ENCODE peak calls at places on chromosome 16, in seven cellular contexts. Z, E, F, K, H, R and N are unnamed samples.

GRCh38 chr16:66970775-66971725 is 10.0 kb downstream of the CES3 start:
- DNase-seq in F (no peak), E (no peak), R (no peak), K (no peak), Z (no peak), H (no peak), N (no peak)

GRCh38 chr16:83771306-83771942 is 36.4 kb upstream of the HSBP1 start:
- DNase-seq in Z (no peak), E (no peak), H (no peak), K (no peak), R (peak; percentile 69), F (no peak), N (peak; percentile 93)

GRCh38 chr16:9929313-9929712 is 252.9 kb downstream of the GRIN2A start:
- DNase-seq in E (no peak), H (no peak), F (no peak), Z (no peak), K (no peak), R (no peak), N (no peak)

GRCh38 chr16:57639172-57639571 is 10.7 kb downstream of the ADGRG1 start:
- DNase-seq in F (no peak), E (no peak), H (peak; percentile 54), K (no peak), Z (no peak), R (no peak), N (peak; percentile 76)

GRCh38 chr16:69520800-69521602 is 44.8 kb upstream of the NFAT5 start:
- DNase-seq in F (no peak), K (no peak), E (no peak), Z (no peak), R (no peak), H (no peak), N (no peak)

GRCh38 chr16:89365044-89365467 is 125.3 kb downstream of the ANKRD11 start:
- DNase-seq in Z (no peak), E (no peak), H (no peak), F (no peak), R (no peak), K (no peak), N (no peak)

GRCh38 chr16:11414815-11415775 is 69.8 kb downstream of the RMI2 start:
- DNase-seq in F (no peak), Z (no peak), K (no peak), E (no peak), H (no peak), R (no peak), N (no peak)

GRCh38 chr16:90081606-90081970 is 4.5 kb upstream of the PRDM7 start:
- DNase-seq in K (no peak), E (no peak), Z (no peak), H (no peak), R (no peak), F (no peak), N (no peak)

GRCh38 chr16:27880312-27880711 is 183.2 kb downstream of the GSG1L start:
- DNase-seq in R (no peak), K (no peak), H (no peak), E (no peak), Z (no peak), F (no peak), N (no peak)

GRCh38 chr16:84763629-84764028 is 56.2 kb upstream of the CRISPLD2 start:
- DNase-seq in K (no peak), F (no peak), E (no peak), H (no peak), R (no peak), Z (no peak), N (no peak)

GRCh38 chr16:70808371-70808770 is 7.4 kb upstream of the VAC14 start:
- DNase-seq in K (no peak), E (no peak), H (no peak), F (no peak), Z (no peak), R (no peak), N (no peak)

GRCh38 chr16:20064520-20064919 is 9.2 kb downstream of the GPR139 start:
- DNase-seq in R (no peak), H (no peak), Z (no peak), F (no peak), K (no peak), E (no peak), N (no peak)

GRCh38 chr16:13421726-13422125 is 498.2 kb upstream of the ERCC4 start:
- DNase-seq in K (no peak), F (no peak), Z (no peak), E (no peak), H (no peak), R (no peak), N (no peak)

GRCh38 chr16:85252014-85252413 is 139.7 kb upstream of the CIBAR2 start:
- DNase-seq in E (no peak), R (no peak), H (no peak), K (no peak), Z (no peak), F (no peak), N (no peak)

GRCh38 chr16:75305364-75306101 is 54.1 kb upstream of the BCAR1 start:
- DNase-seq in F (peak; percentile 97), K (peak; percentile 100), H (peak; percentile 90), R (peak; percentile 62), Z (peak; percentile 78), E (peak; percentile 99), N (peak; percentile 69)

GRCh38 chr16:73565263-73565662 is 517.3 kb upstream of the ZFHX3 start:
- DNase-seq in H (no peak), E (no peak), F (no peak), K (no peak), Z (no peak), R (no peak), N (no peak)

GRCh38 chr16:17417740-17418139 is 53.0 kb downstream of the XYLT1 start:
- DNase-seq in H (no peak), F (no peak), R (no peak), Z (no peak), E (no peak), K (no peak), N (no peak)
- H3K27ac ChIP-seq in H (no peak overlapping the region), F (no peak overlapping the region), R (no peak overlapping the region), Z (no peak overlapping the region), E (no peak overlapping the region), K (no peak overlapping the region), N (no peak overlapping the region)

DNA sequence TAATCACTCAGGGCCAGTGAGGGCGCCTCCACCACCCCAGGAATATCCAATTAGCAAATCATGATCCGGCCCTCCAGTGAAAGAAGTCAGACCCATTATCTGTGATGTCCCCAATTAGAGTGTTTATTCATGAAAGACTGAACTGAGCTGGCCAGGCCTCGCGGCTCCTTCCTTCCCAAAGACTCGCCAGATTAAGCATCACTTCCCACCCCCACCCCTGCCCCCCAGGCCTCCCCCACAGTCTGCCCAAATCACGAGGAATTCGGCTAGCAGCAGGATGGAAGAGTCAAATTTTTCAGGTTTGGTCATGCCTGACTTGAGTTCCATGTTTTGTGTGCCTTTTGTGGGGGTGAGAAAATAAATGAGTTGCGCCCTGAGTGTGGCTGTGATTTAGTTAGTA is 298.4 kb upstream of the SALL1 start:
- DNase-seq in H (no peak), Z (no peak), E (no peak), R (no peak), F (no peak), K (no peak), N (peak; percentile 12)
- H3K27ac ChIP-seq in H (no peak overlapping the region), Z (no peak overlapping the region), E (no peak overlapping the region), R (no peak overlapping the region), F (no peak overlapping the region), K (no peak overlapping the region), N (no peak overlapping the region)

DNA sequence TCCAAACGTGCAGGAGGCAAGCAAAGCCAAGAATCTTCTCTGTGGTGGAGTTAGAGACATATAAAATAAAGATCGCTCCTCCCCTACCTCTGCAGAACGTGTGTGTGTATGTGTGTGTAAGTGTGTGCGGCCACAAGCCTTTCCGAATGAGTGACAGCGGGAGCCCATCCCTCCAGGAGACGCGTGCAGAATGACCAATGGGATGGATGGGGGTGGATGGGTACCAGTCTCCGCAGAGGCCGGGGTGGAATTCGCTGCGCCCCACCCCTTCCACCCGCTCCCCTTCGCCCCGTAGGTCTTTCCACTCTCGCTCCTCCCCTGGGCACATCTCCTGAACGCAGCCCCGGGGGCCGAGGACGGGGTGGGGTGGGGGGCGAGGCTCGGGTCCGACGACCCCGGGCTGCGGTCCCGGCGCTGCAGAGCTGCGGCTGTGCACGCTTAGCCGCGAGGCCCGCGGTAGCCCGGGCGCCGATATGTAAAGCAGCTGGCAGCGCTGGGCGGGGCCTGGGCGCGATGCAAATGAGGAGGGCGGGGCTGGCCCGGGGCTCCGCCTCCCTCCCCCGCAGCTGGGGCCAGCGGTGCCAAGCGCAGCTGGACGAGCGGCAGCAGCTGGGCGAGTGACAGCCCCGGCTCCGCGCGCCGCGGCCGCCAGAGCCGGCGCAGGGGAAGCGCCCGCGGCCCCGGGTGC is at the start of gene PRKCB:
- DNase-seq in E (peak; percentile 82), Z (peak; percentile 87), R (peak; percentile 72), K (peak; percentile 22), H (peak; percentile 68), F (no peak), N (peak; percentile 42)
- H3K27ac ChIP-seq in E (no peak within 1 kb of the TSS), Z (no peak within 1 kb of the TSS), R (no peak within 1 kb of the TSS), K (no peak within 1 kb of the TSS), H (no peak within 1 kb of the TSS), F (no peak within 1 kb of the TSS), N (no peak within 1 kb of the TSS)

DNA sequence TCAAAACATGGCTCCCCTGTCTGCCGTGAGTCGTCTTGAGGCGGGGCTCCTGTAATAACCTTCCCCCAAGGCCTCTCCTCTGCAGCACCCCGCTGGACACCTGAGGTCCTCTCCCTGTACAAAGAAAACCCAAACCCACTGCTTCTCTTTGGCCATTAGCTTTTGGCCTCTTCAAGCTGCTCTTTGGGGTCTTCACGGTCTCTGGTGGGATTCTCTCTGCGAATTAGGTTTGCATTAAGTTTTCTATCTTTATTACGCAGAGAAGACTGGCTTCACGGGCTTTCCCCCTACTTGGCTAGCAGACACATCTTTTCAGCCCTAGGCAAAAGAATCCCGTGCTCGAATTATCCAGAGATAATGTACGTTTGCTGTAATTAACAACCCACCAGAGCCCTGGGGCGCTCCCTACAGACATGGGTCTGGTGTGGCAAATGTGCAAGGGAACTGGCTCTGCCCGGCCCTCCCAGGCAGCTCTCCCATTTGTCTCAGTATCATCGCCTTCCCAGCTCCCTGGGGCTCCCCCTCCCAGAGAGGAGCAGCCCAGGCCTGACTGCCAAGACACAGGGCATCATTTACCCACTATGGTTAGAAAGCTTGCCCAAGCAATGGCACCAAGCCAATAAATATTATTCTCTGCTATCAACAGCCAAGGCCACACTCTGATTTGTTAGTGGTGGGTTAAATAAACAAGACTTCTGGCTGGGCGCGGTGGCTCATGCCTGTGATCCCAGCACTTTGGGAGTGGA is 24.7 kb upstream of the KLHDC4 start:
- DNase-seq in Z (no peak), R (peak; percentile 59), K (no peak), E (peak; percentile 43), H (no peak), F (no peak), N (peak; percentile 22)
- H3K27ac ChIP-seq in Z (no peak overlapping the region), R (peak overlapping the region; percentile 35), K (peak overlapping the region; percentile 99), E (no peak overlapping the region), H (no peak overlapping the region), F (peak overlapping the region; percentile 79), N (peak overlapping the region; percentile 73)

GRCh38 chr16:81785138-81785924 is 6.2 kb downstream of the PLCG2 start:
- DNase-seq in F (no peak), R (no peak), K (no peak), Z (no peak), H (no peak), E (no peak), N (no peak)
- H3K27ac ChIP-seq in F (no peak overlapping the region), R (no peak overlapping the region), K (no peak overlapping the region), Z (no peak overlapping the region), H (no peak overlapping the region), E (no peak overlapping the region), N (no peak overlapping the region)

GRCh38 chr16:1780677-1781072 is 1.7 kb downstream of the SPSB3 start:
- DNase-seq in F (no peak), E (no peak), R (no peak), K (no peak), Z (no peak), H (no peak), N (no peak)
- H3K27ac ChIP-seq in F (peak overlapping the region; percentile 79), E (no peak overlapping the region), R (no peak overlapping the region), K (peak overlapping the region; percentile 82), Z (no peak overlapping the region), H (no peak overlapping the region), N (no peak overlapping the region)

GRCh38 chr16:6209355-6209930 is 1111.8 kb upstream of the EEF2KMT start:
- DNase-seq in F (no peak), H (no peak), K (no peak), E (peak; percentile 92), Z (no peak), R (no peak), N (no peak)
- H3K27ac ChIP-seq in F (no peak overlapping the region), H (no peak overlapping the region), K (no peak overlapping the region), E (no peak overlapping the region), Z (no peak overlapping the region), R (no peak overlapping the region), N (no peak overlapping the region)